ENCODE peak calls at places on chromosomes 5 and 9, in four cellular contexts. A, W, N and E are unnamed samples.

GRCh38 chr5:55427157-55427556 is 107.6 kb downstream of the PLPP1 start:
- DNase-seq in N (no peak), A (no peak), W (peak; percentile 60), E (no peak)

GRCh38 chr9:33878691-33879366 is 61.9 kb downstream of the UBE2R2 start:
- DNase-seq in A (no peak), W (no peak), N (no peak), E (no peak)

GRCh38 chr9:15697459-15697858 is 144.6 kb downstream of the CCDC171 start:
- DNase-seq in N (no peak), A (no peak), W (no peak), E (no peak)

GRCh38 chr5:675111-675875 is 17.9 kb downstream of the TPPP start:
- DNase-seq in W (no peak), A (peak; percentile 11), N (no peak), E (no peak)

GRCh38 chr5:16994576-16994975 is 58.5 kb upstream of the MYO10 start:
- DNase-seq in A (no peak), W (no peak), N (no peak), E (no peak)

GRCh38 chr5:115333164-115333563 is 36.7 kb upstream of the CCDC112 start:
- DNase-seq in N (no peak), A (no peak), W (no peak), E (no peak)

GRCh38 chr9:116243708-116244107 is 90.1 kb downstream of the PAPPA start:
- DNase-seq in W (no peak), N (no peak), A (no peak), E (peak; percentile 20)

GRCh38 chr5:136062563-136063274 is 33.9 kb downstream of the TGFBI start:
- DNase-seq in A (no peak), N (no peak), W (no peak), E (peak; percentile 61)

GRCh38 chr9:22215492-22215891 is 206.4 kb upstream of the CDKN2B start:
- DNase-seq in N (no peak), W (no peak), A (no peak), E (no peak)

GRCh38 chr5:57416246-57416996 is 66.2 kb downstream of the ACTBL2 start:
- DNase-seq in N (no peak), W (no peak), A (no peak), E (peak; percentile 71)

DNA sequence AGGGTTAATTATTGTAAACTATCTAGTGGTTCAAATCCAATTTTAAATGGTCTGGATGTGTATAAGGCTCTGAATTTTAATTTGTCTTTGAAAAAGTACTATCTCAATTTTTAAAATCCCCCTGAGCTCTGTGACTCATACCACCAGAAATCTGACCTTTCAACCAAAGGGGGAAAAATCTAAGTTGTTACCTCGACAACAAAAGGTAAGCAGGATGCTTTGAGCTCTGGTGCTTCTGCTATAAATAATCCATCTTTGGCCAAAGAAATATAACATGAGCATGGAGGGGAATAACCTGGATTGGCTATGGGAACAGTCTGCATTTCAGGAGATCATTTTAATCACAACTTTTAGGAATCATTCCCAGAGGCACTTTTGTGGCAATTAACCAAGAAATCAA is 76.3 kb upstream of the PCSK1 start:
- DNase-seq in N (no peak), A (no peak), W (no peak), E (no peak)
- H3K4me3 ChIP-seq in N (no peak overlapping the region), A (no peak overlapping the region), W (no peak overlapping the region), E (no peak overlapping the region)

GRCh38 chr5:150653145-150653761 is 7.8 kb upstream of the MYOZ3 start:
- DNase-seq in W (no peak), N (no peak), A (no peak), E (no peak)
- TF ChIP-seq CTCF in W (no peak), N (no peak), A (no peak), E (peak; percentile 46)

GRCh38 chr9:113581865-113582697 is 118.6 kb downstream of the RGS3 start:
- DNase-seq in W (peak; percentile 71), A (peak; percentile 61), N (peak; percentile 84), E (no peak)
- H3K27ac ChIP-seq in W (peak overlapping the region; percentile 76), A (peak overlapping the region; percentile 41), N (peak overlapping the region; percentile 46), E (peak overlapping the region; percentile 45)

DNA sequence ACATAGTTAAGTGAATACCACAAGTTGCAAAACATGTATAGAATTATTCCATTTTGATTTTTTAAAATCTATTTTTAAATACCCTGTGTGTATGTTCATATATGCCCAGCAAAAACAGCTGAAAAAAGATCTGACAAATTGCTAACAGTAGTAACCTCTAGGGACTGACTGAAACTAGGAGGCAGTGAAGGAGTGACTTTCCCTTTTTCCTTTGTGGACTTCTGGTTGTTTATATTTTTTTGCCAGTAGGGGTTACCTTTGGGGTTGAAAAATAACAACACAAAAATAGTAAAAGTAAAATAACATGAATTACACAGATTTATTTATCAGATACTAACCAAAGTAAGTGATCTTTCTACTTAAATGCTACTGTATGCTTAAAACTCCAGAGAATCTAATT is 2.9 kb downstream of the MEGF9 start:
- DNase-seq in N (no peak), A (no peak), W (no peak), E (no peak)
- H3K4me3 ChIP-seq in N (no peak overlapping the region), A (no peak overlapping the region), W (no peak overlapping the region), E (no peak overlapping the region)

DNA sequence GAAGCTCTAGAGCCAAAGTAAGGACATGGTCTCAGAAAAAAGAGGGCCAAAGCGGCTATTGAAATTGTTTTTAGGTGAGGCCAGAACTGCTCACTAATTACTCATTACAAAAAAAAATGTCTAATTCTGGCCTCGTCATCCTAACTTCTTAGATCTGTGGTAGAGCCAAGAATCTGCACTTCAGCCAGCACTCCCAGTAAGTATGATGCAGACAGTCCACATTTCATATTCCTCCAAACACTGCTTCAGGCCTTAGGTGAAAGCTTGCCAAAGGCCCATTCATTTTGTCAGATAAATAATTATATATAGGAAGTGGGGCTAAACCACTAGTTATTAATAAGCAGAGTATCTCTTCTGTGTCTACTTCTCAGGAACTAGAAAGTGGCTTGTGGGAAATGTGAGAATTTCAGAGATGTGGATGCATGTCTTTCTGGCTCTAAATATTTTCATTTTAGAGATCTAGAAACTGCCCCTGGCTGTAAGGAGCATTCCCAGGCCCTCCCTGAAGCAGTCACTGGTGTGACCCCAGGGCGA is 554.0 kb downstream of the TLE4 start:
- DNase-seq in W (no peak), A (no peak), N (no peak), E (no peak)
- TF ChIP-seq CTCF in W (no peak), A (no peak), N (no peak), E (no peak)

DNA sequence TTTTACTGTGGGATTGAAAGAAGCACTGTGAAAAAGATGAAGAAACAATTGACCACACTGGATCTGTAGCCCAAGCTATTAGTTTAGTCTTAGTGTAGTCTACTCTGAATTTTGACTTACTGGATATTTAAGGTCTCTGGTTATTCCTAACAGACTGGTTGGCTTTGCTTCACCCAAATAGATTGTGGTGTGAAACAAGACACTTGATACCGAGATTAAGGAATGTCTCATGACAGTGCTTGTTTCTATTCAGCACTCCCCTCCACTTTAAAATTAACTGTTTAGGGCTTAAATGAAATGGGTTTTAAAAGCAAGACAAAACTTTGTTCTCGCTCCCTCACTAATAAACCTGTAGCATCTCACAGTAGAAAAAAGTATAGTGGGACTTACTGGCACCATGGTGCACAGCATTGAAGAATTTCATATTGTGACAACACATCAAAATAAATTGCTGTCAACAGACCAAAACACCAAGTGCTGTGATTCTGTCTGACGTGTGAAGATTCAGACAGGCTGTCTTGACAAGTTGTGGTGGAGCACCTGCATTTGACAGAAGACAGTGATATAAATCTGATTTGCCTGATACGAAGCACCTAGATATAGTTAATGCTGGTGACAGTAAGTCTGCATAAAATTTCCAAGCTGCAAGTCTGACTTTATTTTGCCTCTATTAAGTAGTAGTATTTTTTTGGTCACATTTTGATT is 73.1 kb downstream of the PBX3 start:
- DNase-seq in A (no peak), W (no peak), N (no peak), E (peak; percentile 18)
- H3K27ac ChIP-seq in A (no peak overlapping the region), W (no peak overlapping the region), N (no peak overlapping the region), E (peak overlapping the region; percentile 56)

DNA sequence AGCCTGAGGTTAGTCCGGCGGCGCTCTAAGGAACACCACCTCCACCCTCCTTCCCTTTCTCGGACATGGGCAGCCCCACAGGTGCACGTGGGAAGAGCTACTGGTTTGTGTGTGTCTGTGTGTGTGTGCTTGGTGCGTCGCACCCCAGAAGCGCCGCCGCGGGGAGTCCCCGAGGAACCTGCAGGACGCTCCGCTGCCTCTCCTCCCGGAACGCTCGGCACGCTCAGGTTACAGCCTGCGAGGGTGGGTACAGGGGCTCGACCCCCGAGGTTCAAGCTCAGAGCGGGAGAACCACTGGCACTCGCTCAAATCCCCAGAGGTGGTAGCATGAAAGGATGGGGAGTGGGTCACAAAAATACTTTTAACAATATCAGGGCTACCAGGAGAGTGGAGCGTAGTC is 2.0 kb downstream of the ASTN2 start:
- DNase-seq in N (no peak), W (no peak), A (no peak), E (no peak)
- H3K4me3 ChIP-seq in N (no peak overlapping the region), W (no peak overlapping the region), A (no peak overlapping the region), E (peak overlapping the region; percentile 41)